ENCODE peak calls at places on chromosome 18, in five cellular contexts. E is activated gamma-delta T cell treated with Interleukin-2 at 50 U/mL for 16 hours, O is stomach, H is NCI-H2029, T is endothelial cell. D is an unnamed sample.

GRCh38 chr18:7230646-7231349 is at the start of gene LRRC30:
- DNase-seq in E (no peak), O (no peak), H (no peak), T (no peak), D (no peak)

GRCh38 chr18:9688036-9688741 is 19.9 kb upstream of the RAB31 start:
- DNase-seq in E (no peak), O (no peak), H (no peak), T (no peak), D (no peak)

GRCh38 chr18:8696749-8697211 is 8.6 kb upstream of the MTCL1 start:
- DNase-seq in E (peak; percentile 78), O (peak; percentile 85), H (no peak), T (peak; percentile 87), D (peak; percentile 22)

GRCh38 chr18:58223717-58224424 is 179.8 kb downstream of the NEDD4L start:
- DNase-seq in E (no peak), O (peak; percentile 85), H (peak; percentile 77), T (no peak), D (no peak)

GRCh38 chr18:23337599-23338444 is 115.3 kb upstream of the RIOK3 start:
- DNase-seq in E (no peak), O (no peak), H (no peak), T (no peak), D (no peak)

GRCh38 chr18:56298935-56299334 is 339.5 kb downstream of the TXNL1 start:
- DNase-seq in E (no peak), O (no peak), H (no peak), T (no peak), D (no peak)

GRCh38 chr18:2963048-2963447 is 49.9 kb downstream of the LPIN2 start:
- DNase-seq in E (peak; percentile 38), O (no peak), H (no peak), T (no peak), D (no peak)

GRCh38 chr18:12843420-12844346 is 40.4 kb downstream of the PTPN2 start:
- DNase-seq in E (no peak), O (no peak), H (no peak), T (no peak), D (no peak)

GRCh38 chr18:55879331-55879730 is 291.3 kb upstream of the TCF4 start:
- DNase-seq in E (no peak), O (no peak), H (no peak), T (no peak), D (no peak)

GRCh38 chr18:45521151-45521550 is 94.1 kb upstream of the SLC14A2 start:
- DNase-seq in E (no peak), O (no peak), H (no peak), T (no peak), D (no peak)

GRCh38 chr18:65753520-65753919 is 2.7 kb downstream of the CDH7 start:
- DNase-seq in E (no peak), O (no peak), H (no peak), T (peak; percentile 53), D (peak; percentile 29)

GRCh38 chr18:9708057-9708881 is at the start of gene RAB31:
- DNase-seq in E (no peak), O (peak; percentile 64), H (no peak), T (peak; percentile 62), D (peak; percentile 39)

GRCh38 chr18:62883937-62884735 is 168.8 kb downstream of the PHLPP1 start:
- DNase-seq in E (no peak), O (no peak), H (no peak), T (no peak), D (no peak)

GRCh38 chr18:11050966-11051365 is 98.4 kb downstream of the PIEZO2 start:
- DNase-seq in E (no peak), O (no peak), H (no peak), T (no peak), D (no peak)